ENCODE peak calls at places on chromosomes 5 and 9, in ten cellular contexts. H, V, N, Y, X, K, G, R, J and Q are unnamed samples.

GRCh38 chr5:151054713-151055112 is 26.1 kb downstream of the TNIP1 start:
- DNase-seq in N (no peak), H (no peak), V (peak), J (no peak), X (no peak), Y (no peak), G (no peak), K (no peak), R (peak), Q (no peak)

GRCh38 chr5:159207616-159208507 is 1.5 kb downstream of the RNF145 start:
- DNase-seq in G (peak), N (no peak), R (peak), H (peak), X (peak), Y (peak), J (peak), K (peak), V (peak), Q (no peak)

GRCh38 chr5:153678617-153679329 is 188.3 kb downstream of the GRIA1 start:
- DNase-seq in J (no peak), R (no peak), Y (no peak), K (no peak), H (no peak), N (no peak), X (no peak), G (no peak), V (no peak), Q (no peak)

GRCh38 chr9:98801969-98802371 is 5.5 kb upstream of the GALNT12 start:
- DNase-seq in R (no peak), Y (no peak), N (no peak), J (no peak), H (no peak), K (no peak), G (no peak), V (no peak), X (no peak), Q (no peak)

GRCh38 chr9:121169094-121169601 is 32.5 kb downstream of the RAB14 start:
- DNase-seq in R (no peak), J (peak), G (no peak), N (no peak), X (no peak), V (no peak), H (no peak), Y (no peak), K (no peak), Q (no peak)

GRCh38 chr5:38867071-38867790 is 21.4 kb downstream of the OSMR start:
- DNase-seq in K (no peak), G (no peak), N (no peak), Y (no peak), X (no peak), J (no peak), R (no peak), H (no peak), V (no peak), Q (no peak)

GRCh38 chr9:124256517-124257069 is 1.2 kb upstream of the NEK6 start:
- DNase-seq in H (no peak), K (no peak), Y (no peak), N (no peak), J (peak), G (no peak), V (no peak), X (no peak), R (no peak), Q (no peak)

GRCh38 chr9:70044450-70045307 is 1.0 kb downstream of the MAMDC2 start:
- DNase-seq in X (no peak), G (no peak), Y (peak), H (peak), R (no peak), K (no peak), N (no peak), V (no peak), J (peak), Q (no peak)

GRCh38 chr9:125558453-125559084 is 148.4 kb downstream of the MAPKAP1 start:
- DNase-seq in X (peak), N (peak), H (peak), G (peak), Y (peak), R (peak), J (peak), V (peak), K (peak), Q (peak)

GRCh38 chr5:150557507-150557872 is 49.6 kb downstream of the NDST1 start:
- DNase-seq in H (no peak), J (no peak), X (no peak), Y (no peak), G (no peak), K (no peak), R (no peak), N (peak), V (no peak), Q (no peak)

GRCh38 chr5:171427318-171428167 is 8.1 kb downstream of the FGF18 start:
- DNase-seq in Y (no peak), X (no peak), R (no peak), J (no peak), H (no peak), K (no peak), G (no peak), N (no peak), V (no peak), Q (no peak)

GRCh38 chr9:126673689-126674364 is 60.1 kb downstream of the LMX1B start:
- DNase-seq in J (no peak), N (peak), H (peak), G (no peak), Y (peak), V (no peak), R (peak), X (no peak), K (no peak), Q (no peak)

GRCh38 chr9:137355445-137356365 is 53.6 kb upstream of the NRARP start:
- DNase-seq in G (no peak), J (no peak), V (no peak), K (no peak), H (no peak), Y (no peak), X (no peak), N (no peak), R (no peak), Q (no peak)